ENCODE peak calls at places on chromosomes 5 and 9, in nine cellular contexts. I is fibroblast of mammary gland, D is astrocyte of the spinal cord, H is nephron progenitor cell, X is stomach, Q is AG09309, R is heart right ventricle, P is WTC11, Y is pancreas. T is an unnamed sample.

GRCh38 chr5:147734839-147735238 is 47.7 kb downstream of the JAKMIP2 start:
- DNase-seq in H (no peak), X (no peak), P (no peak), R (no peak), Y (no peak), I (no peak), Q (no peak), D (no peak), T (no peak)

GRCh38 chr5:181197326-181197951 is 7.6 kb downstream of the TRIM7 start:
- DNase-seq in P (no peak), R (no peak), I (no peak), D (no peak), X (no peak), H (no peak), Q (no peak), Y (no peak), T (no peak)

GRCh38 chr5:17374157-17374556 is 123.9 kb upstream of the TAF11L2 start:
- DNase-seq in H (no peak), I (peak; percentile 10), X (no peak), R (no peak), D (peak; percentile 47), Y (no peak), Q (no peak), P (no peak), T (no peak)

GRCh38 chr9:122860319-122861142 is 32.1 kb upstream of the PDCL start:
- DNase-seq in X (no peak), H (no peak), R (no peak), Y (no peak), D (peak; percentile 5), Q (no peak), P (no peak), I (no peak), T (no peak)

GRCh38 chr5:93964421-93964820 is 223.0 kb upstream of the POU5F2 start:
- DNase-seq in Y (no peak), Q (no peak), X (no peak), I (no peak), P (no peak), R (no peak), H (no peak), D (no peak), T (no peak)

GRCh38 chr9:81690251-81690851 is 1.0 kb upstream of the TLE1 start:
- DNase-seq in P (peak; percentile 46), H (peak; percentile 26), X (peak; percentile 70), I (peak; percentile 45), Y (no peak), Q (no peak), R (peak; percentile 27), D (no peak), T (no peak)

GRCh38 chr9:99137225-99137624 is 32.3 kb downstream of the TGFBR1 start:
- DNase-seq in I (no peak), Q (no peak), D (no peak), P (no peak), Y (no peak), H (no peak), X (no peak), R (no peak), T (no peak)

GRCh38 chr9:134922066-134922931 is 4.6 kb upstream of the FCN1 start:
- DNase-seq in R (peak; percentile 44), D (peak; percentile 1), X (peak; percentile 28), H (no peak), P (no peak), Q (no peak), Y (no peak), I (no peak), T (no peak)

GRCh38 chr9:114616684-114617520 is 5.8 kb downstream of the TMEM268 start:
- DNase-seq in Y (peak; percentile 77), Q (no peak), X (peak; percentile 72), P (no peak), H (no peak), D (no peak), I (no peak), R (peak; percentile 62), T (no peak)

GRCh38 chr5:108143581-108143980 is 238.3 kb downstream of the FBXL17 start:
- DNase-seq in X (no peak), P (no peak), D (peak; percentile 71), H (no peak), I (peak; percentile 45), R (no peak), Y (no peak), Q (peak; percentile 11), T (no peak)

GRCh38 chr5:37571974-37572373 is 192.9 kb downstream of the WDR70 start:
- DNase-seq in P (no peak), I (no peak), R (no peak), H (no peak), D (no peak), Y (no peak), Q (no peak), X (no peak), T (no peak)

GRCh38 chr5:144467795-144468194 is 297.1 kb downstream of the KCTD16 start:
- DNase-seq in P (peak; percentile 52), Y (no peak), Q (no peak), R (no peak), I (peak; percentile 21), H (peak; percentile 10), X (no peak), D (peak; percentile 52), T (no peak)
- TF ChIP-seq CTCF in P (peak; percentile 7), Y (peak; percentile 28), Q (peak; percentile 65), R (peak; percentile 28), I (peak; percentile 49), H (peak; percentile 34), X (no peak), D (peak; percentile 82), T (peak; percentile 56)

GRCh38 chr9:132645306-132645705 is 24.5 kb downstream of the DDX31 start:
- DNase-seq in I (no peak), H (no peak), Y (no peak), D (no peak), R (no peak), X (no peak), P (no peak), Q (no peak), T (no peak)

GRCh38 chr9:132645711-132646110 is 24.1 kb downstream of the DDX31 start:
- DNase-seq in Y (no peak), X (no peak), Q (no peak), P (no peak), D (no peak), R (no peak), I (no peak), H (no peak), T (no peak)

GRCh38 chr9:132646726-132647125 is 23.1 kb downstream of the DDX31 start:
- DNase-seq in Q (no peak), X (no peak), D (no peak), Y (no peak), P (no peak), R (no peak), H (no peak), I (peak; percentile 48), T (no peak)

GRCh38 chr9:132641216-132641615 is 28.6 kb downstream of the DDX31 start:
- DNase-seq in X (no peak), R (no peak), Y (no peak), I (no peak), Q (no peak), P (no peak), H (no peak), D (no peak), T (no peak)

DNA sequence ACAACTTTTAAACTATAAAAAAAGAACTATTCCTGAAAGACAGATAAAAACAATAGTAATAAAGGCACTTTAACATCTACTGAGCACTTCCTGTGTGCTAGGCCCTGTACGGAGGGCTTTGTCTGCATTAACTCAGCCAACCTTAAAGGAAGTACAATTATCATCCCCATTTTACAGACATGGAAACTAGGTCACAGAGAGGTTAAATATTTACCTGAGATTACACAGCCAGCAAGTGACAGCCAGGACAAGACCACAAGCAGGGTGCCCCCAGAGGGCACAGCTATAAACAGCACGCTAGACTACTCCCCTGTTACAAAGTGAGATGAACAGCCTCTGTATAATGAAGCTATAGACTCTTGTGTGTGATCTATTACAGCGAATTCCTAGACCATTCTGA is 25.5 kb downstream of the DDX31 start:
- DNase-seq in R (no peak), I (no peak), Y (no peak), X (no peak), P (no peak), D (no peak), Q (no peak), H (no peak), T (no peak)
- TF ChIP-seq CTCF in R (no peak), I (peak; percentile 12), Y (no peak), X (no peak), P (no peak), D (peak; percentile 30), Q (no peak), H (no peak), T (no peak)

GRCh38 chr5:73448451-73449136 is at the start of gene FOXD1:
- DNase-seq in P (peak; percentile 85), Q (peak; percentile 83), I (peak; percentile 82), Y (peak; percentile 81), H (peak; percentile 73), D (peak; percentile 99), R (peak; percentile 59), X (peak; percentile 45), T (peak; percentile 93)
- TF ChIP-seq CTCF in P (no peak), Q (peak; percentile 2), I (no peak), Y (no peak), H (no peak), D (peak; percentile 7), R (no peak), X (no peak), T (no peak)

DNA sequence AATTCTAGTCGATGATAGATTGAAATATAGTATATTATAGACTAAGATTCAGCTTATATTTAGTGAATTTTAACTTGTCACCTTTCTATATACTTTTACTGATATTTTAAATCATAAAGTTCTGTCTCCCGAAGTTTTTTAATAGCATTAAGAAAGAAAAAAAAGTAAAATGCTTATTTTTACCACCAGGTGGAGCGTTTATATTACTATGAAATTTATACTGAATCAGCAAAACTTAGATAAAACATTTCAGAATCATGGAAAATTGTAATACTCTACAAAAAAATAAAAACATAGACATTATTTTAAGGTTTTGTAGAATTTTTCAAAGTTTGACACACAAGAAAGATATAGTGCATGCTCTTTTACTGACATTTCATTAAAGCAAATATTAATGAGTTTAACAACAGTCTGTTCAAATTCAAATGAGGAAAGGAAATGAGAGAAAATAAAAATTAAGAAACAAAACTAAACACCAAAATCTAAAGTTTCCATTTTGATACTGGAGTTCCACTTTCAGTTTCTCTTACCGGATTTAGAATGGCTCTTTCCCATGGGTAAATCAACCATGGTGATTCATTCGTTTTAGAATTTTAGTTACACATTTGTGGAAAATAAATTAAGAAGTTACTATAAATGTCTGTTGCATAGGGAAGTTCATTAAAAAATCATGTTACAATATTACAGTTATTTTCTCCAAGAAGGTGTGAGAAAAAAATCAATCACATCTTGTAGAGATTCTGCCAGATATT is 1035.3 kb downstream of the CDH12 start:
- DNase-seq in P (no peak), I (peak; percentile 51), H (no peak), D (peak; percentile 19), Q (no peak), Y (no peak), X (no peak), R (no peak), T (no peak)
- TF ChIP-seq CTCF in P (no peak), I (peak; percentile 29), H (peak; percentile 41), D (peak; percentile 23), Q (no peak), Y (no peak), X (no peak), R (no peak), T (peak; percentile 11)

GRCh38 chr9:87786876-87787275 is 61.0 kb downstream of the CTSL start:
- DNase-seq in I (no peak), X (no peak), P (no peak), R (no peak), H (no peak), Q (no peak), Y (no peak), D (no peak), T (no peak)
- TF ChIP-seq CTCF in I (no peak), X (no peak), P (no peak), R (no peak), H (no peak), Q (no peak), Y (no peak), D (no peak), T (no peak)

T was measured in AG09319.